ENCODE peak calls at places on chromosome 7, in five cellular contexts. F, C, J, X and E are unnamed samples.

GRCh38 chr7:142355328-142355727 is 97.5 kb upstream of the PRSS58 start:
- DNase-seq in F (peak), C (no peak), J (no peak), X (no peak), E (no peak)

GRCh38 chr7:134084488-134085144 is 42.5 kb upstream of the LRGUK start:
- DNase-seq in F (no peak), C (no peak), J (no peak), X (no peak), E (no peak)

GRCh38 chr7:23864984-23865383 is 155.0 kb downstream of the STK31 start:
- DNase-seq in F (peak), C (no peak), J (no peak), X (no peak), E (no peak)

GRCh38 chr7:2154831-2155230 is 77.9 kb downstream of the MAD1L1 start:
- DNase-seq in F (no peak), C (no peak), J (no peak), X (no peak), E (no peak)

GRCh38 chr7:39130740-39131538 is 153.2 kb downstream of the POU6F2 start:
- DNase-seq in F (no peak), C (no peak), J (no peak), X (no peak), E (no peak)

GRCh38 chr7:157826566-157826965 is 489.8 kb downstream of the DNAJB6 start:
- DNase-seq in F (no peak), C (no peak), J (no peak), X (no peak), E (no peak)

GRCh38 chr7:2138146-2138765 is 94.5 kb downstream of the MAD1L1 start:
- DNase-seq in F (no peak), C (no peak), J (no peak), X (no peak), E (no peak)

GRCh38 chr7:81624650-81625310 is 145.1 kb downstream of the HGF start:
- DNase-seq in F (peak), C (no peak), J (no peak), X (no peak), E (no peak)

GRCh38 chr7:93516834-93517233 is 57.7 kb downstream of the CALCR start:
- DNase-seq in F (no peak), C (no peak), J (no peak), X (no peak), E (no peak)

GRCh38 chr7:91082854-91083495 is 181.3 kb upstream of the FZD1 start:
- DNase-seq in F (peak), C (no peak), J (no peak), X (no peak), E (peak)

GRCh38 chr7:152896217-152896616 is 136.7 kb downstream of the ACTR3B start:
- DNase-seq in F (no peak), C (no peak), J (no peak), X (no peak), E (no peak)

GRCh38 chr7:75995052-75995471 is 667 bp upstream of the TMEM120A start:
- DNase-seq in F (no peak), C (no peak), J (no peak), X (no peak), E (no peak)

GRCh38 chr7:17530741-17531417 is 232.4 kb downstream of the AHR start:
- DNase-seq in F (peak), C (no peak), J (peak), X (no peak), E (no peak)

GRCh38 chr7:16817536-16817935 is 12.7 kb upstream of the AGR2 start:
- DNase-seq in F (peak), C (no peak), J (no peak), X (no peak), E (peak)

GRCh38 chr7:37674534-37674933 is 9.0 kb upstream of the GPR141 start:
- DNase-seq in F (no peak), C (no peak), J (no peak), X (no peak), E (no peak)

GRCh38 chr7:100865372-100865911 is 1.7 kb upstream of the TRIP6 start:
- DNase-seq in F (peak), C (no peak), J (no peak), X (no peak), E (no peak)

GRCh38 chr7:115984105-115984504 is 46.5 kb downstream of the TFEC start:
- DNase-seq in F (peak), C (no peak), J (no peak), X (no peak), E (no peak)

GRCh38 chr7:69761290-69761922 is 163.1 kb downstream of the AUTS2 start:
- DNase-seq in F (no peak), C (no peak), J (no peak), X (no peak), E (no peak)

DNA sequence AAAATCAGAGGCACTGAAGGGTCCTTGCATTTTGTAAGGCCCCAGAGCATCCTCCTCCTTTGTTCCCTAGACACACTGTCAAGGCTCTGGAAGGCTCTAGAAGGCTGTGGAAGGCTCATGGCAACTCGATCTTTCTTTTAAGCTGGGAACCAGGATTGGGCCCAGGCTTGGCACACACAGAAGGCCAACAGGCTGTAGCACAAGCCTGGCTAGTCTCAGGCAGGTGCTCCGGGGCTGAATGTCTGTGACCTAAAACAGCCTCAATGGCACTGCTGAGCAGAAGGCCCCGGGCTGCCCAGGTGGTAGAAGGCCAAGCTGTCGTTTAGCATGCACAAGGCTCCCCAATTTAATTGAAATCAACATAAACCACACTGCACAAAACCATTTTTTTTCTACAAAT is 55.7 kb downstream of the PRKAG2 start:
- DNase-seq in F (no peak), C (no peak), J (no peak), X (no peak), E (no peak)
- TF ChIP-seq MAFK in F (no peak), C (no peak), J (no peak), X (no peak), E (no peak)

GRCh38 chr7:135403302-135403701 is 106.6 kb downstream of the CNOT4 start:
- DNase-seq in F (no peak), C (no peak), J (no peak), X (no peak), E (no peak)
- TF ChIP-seq MAFK in F (no peak), C (no peak), J (no peak), X (no peak), E (no peak)

DNA sequence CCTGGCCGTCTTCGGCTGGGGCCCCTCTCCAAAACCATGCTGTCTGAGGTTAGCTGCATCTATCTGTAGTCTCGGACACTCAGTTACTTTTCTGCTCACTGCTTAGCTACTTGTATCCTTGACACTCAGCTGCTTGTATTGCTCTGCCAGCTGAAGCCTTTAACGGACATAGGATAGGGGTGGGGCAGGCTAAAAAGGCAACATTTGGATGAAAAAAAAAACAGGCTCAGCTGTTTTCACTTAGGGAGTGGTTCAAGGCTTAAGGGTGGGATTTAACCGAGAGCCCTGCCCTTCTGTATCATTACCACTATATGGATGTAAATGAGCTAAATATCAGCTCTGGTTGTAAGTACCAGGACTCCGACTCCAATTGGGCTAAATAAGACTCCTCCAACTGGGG is 28.6 kb downstream of the LSMEM1 start:
- DNase-seq in F (no peak), C (no peak), J (no peak), X (no peak), E (no peak)
- TF ChIP-seq MAFK in F (no peak), C (no peak), J (no peak), X (no peak), E (no peak)

GRCh38 chr7:29053105-29053872 is 93.0 kb downstream of the CPVL start:
- DNase-seq in F (no peak), C (no peak), J (no peak), X (no peak), E (no peak)
- TF ChIP-seq MAFK in F (no peak), C (no peak), J (no peak), X (no peak), E (no peak)

DNA sequence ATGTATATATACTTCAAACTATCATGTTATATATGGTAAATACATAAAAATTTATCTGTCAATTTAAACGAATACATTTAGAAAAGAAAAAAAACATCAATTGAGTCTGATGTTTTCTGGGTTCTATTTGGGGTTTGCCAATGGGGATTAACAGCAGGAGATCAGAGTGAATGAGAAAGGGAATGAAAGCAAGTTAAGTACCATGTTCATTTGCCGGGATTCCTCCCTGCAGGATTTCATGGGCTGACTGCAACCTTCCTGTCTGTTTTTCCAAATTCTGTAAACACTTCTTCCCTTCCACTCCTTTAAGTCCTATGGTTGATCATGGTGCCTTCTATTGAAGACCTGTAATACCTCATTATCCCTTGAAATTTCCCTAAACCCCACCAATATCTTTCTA is 33.9 kb upstream of the SEMA3A start:
- DNase-seq in F (no peak), C (no peak), J (no peak), X (no peak), E (no peak)
- TF ChIP-seq MAFK in F (no peak), C (no peak), J (no peak), X (no peak), E (no peak)

DNA sequence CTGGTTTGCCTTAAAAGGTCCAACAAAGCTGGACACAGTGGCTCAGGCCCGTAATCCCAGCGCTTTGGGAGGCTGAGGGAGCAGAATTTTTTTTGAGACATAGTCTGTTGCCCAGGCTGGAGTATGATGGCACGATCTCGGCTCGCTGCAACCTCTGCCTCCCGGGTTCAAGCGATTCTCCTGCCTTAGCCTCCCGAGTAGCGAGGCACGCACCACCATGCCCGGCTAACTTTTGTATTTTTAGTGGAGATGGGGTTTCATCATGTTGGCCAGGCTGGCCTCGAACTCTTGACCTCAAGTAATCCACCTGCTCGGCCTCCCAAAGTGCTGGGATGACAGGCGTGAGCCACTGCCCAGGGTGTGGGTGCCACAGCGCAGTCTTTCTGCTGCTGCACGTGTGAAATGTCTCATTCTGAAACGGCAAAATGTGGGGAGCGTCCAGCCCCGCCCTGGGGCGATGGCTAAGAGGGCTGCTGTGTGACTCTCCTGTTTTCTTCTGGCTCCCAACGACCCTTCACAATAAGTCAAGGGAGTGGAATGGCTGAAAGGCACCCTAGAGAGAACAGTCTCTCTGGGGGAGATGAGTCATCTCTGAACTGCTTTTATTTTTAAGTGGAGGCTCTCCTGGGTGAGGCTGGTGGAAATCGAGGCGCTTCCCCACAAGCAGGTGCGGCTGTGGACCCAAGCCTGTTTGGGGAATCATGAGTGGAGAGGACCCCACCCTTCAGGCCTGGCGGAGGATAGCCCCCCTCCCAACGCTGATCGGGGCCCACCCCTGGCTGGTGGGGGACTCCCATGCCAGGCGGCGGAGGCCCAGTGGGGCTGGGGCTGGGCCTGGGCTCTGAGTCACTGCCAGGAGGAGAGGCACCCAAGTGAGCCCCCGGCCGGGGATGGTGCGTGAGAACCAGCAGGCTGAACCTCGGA is 18.1 kb downstream of the ADAP1 start:
- DNase-seq in F (peak), C (no peak), J (no peak), X (no peak), E (peak)
- TF ChIP-seq MAFK in F (no peak), C (no peak), J (no peak), X (no peak), E (no peak)

GRCh38 chr7:13921062-13921461 is 68.4 kb downstream of the ETV1 start:
- DNase-seq in F (no peak), C (no peak), J (no peak), X (no peak), E (no peak)
- TF ChIP-seq MAFK in F (no peak), C (no peak), J (no peak), X (no peak), E (no peak)